ENCODE peak calls at places on chromosome 17, in seven cellular contexts. M is heart left ventricle; X is GM13977; B is endothelial cell; C is H7; Z is mesendoderm; G is stimulated activated CD4-positive, alpha-beta T cell treated with anti-CD3 and anti-CD28 coated beads, Interleukin-15, amount 100 ng/mL, for 24 hours. H is an unnamed sample.

GRCh38 chr17:38920374-38921291 is 4.8 kb upstream of the LASP1NB start:
- DNase-seq in M (no peak), X (no peak), B (no peak), C (no peak), Z (no peak), G (no peak), H (no peak)

GRCh38 chr17:10117581-10118001 is 80.8 kb downstream of the GAS7 start:
- DNase-seq in M (peak), X (peak), B (no peak), C (peak), Z (peak), G (no peak), H (no peak)

GRCh38 chr17:29138184-29138955 is 41.8 kb downstream of the MYO18A start:
- DNase-seq in M (no peak), X (peak), B (no peak), C (no peak), Z (no peak), G (peak), H (peak)

GRCh38 chr17:38958756-38959155 is 8.4 kb downstream of the FBXO47 start:
- DNase-seq in M (no peak), X (no peak), B (no peak), C (no peak), Z (no peak), G (no peak), H (no peak)

GRCh38 chr17:79053251-79053925 is 21.2 kb upstream of the ENGASE start:
- DNase-seq in M (no peak), X (no peak), B (no peak), C (no peak), Z (no peak), G (no peak), H (no peak)

GRCh38 chr17:7438050-7438614 is 1.2 kb upstream of the FGF11 start:
- DNase-seq in M (peak), X (no peak), B (peak), C (peak), Z (peak), G (peak), H (peak)

GRCh38 chr17:20852541-20853370 is 190.1 kb downstream of the USP22 start:
- DNase-seq in M (no peak), X (no peak), B (peak), C (no peak), Z (peak), G (peak), H (peak)

GRCh38 chr17:73156166-73156840 is 8.5 kb upstream of the SSTR2 start:
- DNase-seq in M (peak), X (peak), B (peak), C (peak), Z (peak), G (peak), H (peak)

GRCh38 chr17:76314392-76315227 is 6.5 kb upstream of the QRICH2 start:
- DNase-seq in M (peak), X (no peak), B (peak), C (no peak), Z (no peak), G (no peak), H (no peak)

GRCh38 chr17:12613566-12613965 is 52.1 kb upstream of the MYOCD start:
- DNase-seq in M (no peak), X (no peak), B (no peak), C (peak), Z (peak), G (no peak), H (no peak)

GRCh38 chr17:37797206-37797605 is 52.3 kb upstream of the HNF1B start:
- DNase-seq in M (no peak), X (no peak), B (no peak), C (no peak), Z (peak), G (no peak), H (no peak)

GRCh38 chr17:71828182-71828596 is 292.6 kb upstream of the SOX9 start:
- DNase-seq in M (no peak), X (no peak), B (peak), C (peak), Z (peak), G (no peak), H (peak)

GRCh38 chr17:72151565-72152391 is 31.0 kb downstream of the SOX9 start:
- DNase-seq in M (peak), X (no peak), B (no peak), C (peak), Z (peak), G (no peak), H (no peak)

GRCh38 chr17:37239690-37240344 is 136.0 kb upstream of the C17orf78 start:
- DNase-seq in M (no peak), X (peak), B (no peak), C (peak), Z (peak), G (no peak), H (no peak)

GRCh38 chr17:31200287-31200686 is 96.8 kb downstream of the OMG start:
- DNase-seq in M (no peak), X (no peak), B (no peak), C (no peak), Z (no peak), G (no peak), H (no peak)

GRCh38 chr17:75181110-75181509 is 1.6 kb downstream of the SUMO2 start:
- DNase-seq in M (no peak), X (no peak), B (no peak), C (peak), Z (no peak), G (no peak), H (no peak)

GRCh38 chr17:46154151-46154816 is 38.9 kb downstream of the KANSL1 start:
- DNase-seq in M (no peak), X (no peak), B (no peak), C (no peak), Z (no peak), G (peak), H (no peak)

GRCh38 chr17:42428141-42428944 is 5.3 kb upstream of the CAVIN1 start:
- DNase-seq in M (no peak), X (peak), B (peak), C (peak), Z (peak), G (peak), H (peak)

GRCh38 chr17:50872710-50873424 is 6.7 kb upstream of the TOB1 start:
- DNase-seq in M (no peak), X (no peak), B (no peak), C (no peak), Z (no peak), G (peak), H (no peak)

GRCh38 chr17:14044702-14045101 is 24.6 kb upstream of the COX10 start:
- DNase-seq in M (no peak), X (no peak), B (no peak), C (no peak), Z (no peak), G (no peak), H (no peak)

GRCh38 chr17:76056882-76057281 is 15.4 kb downstream of the SRP68 start:
- DNase-seq in M (no peak), X (no peak), B (no peak), C (no peak), Z (no peak), G (no peak), H (no peak)

GRCh38 chr17:17320911-17321220 is 17.7 kb downstream of the NT5M start:
- DNase-seq in M (no peak), X (peak), B (no peak), C (no peak), Z (no peak), G (no peak), H (no peak)

GRCh38 chr17:71402661-71403141 is 718.1 kb upstream of the SOX9 start:
- DNase-seq in M (no peak), X (no peak), B (no peak), C (no peak), Z (no peak), G (no peak), H (no peak)